ENCODE peak calls at places on chromosomes 11 and 22, in four cellular contexts. One of them, this sample, is unnamed.

GRCh38 chr11:88231894-88232482 is 56.7 kb upstream of the RAB38 start:
- DNase-seq in hippocampal formation: no peak
- DNase-seq in GDM1: peak; percentile 2
- DNase-seq in fibroblast of the aortic adventitia: peak; percentile 75
- DNase-seq in this sample: no peak

GRCh38 chr11:59550368-59550841 is 39.1 kb downstream of the OR4D9 start:
- DNase-seq in hippocampal formation: peak; percentile 76
- DNase-seq in GDM1: no peak
- DNase-seq in fibroblast of the aortic adventitia: peak; percentile 95
- DNase-seq in this sample: peak; percentile 48

GRCh38 chr11:111510311-111510710 is 1.9 kb downstream of the BTG4 start:
- DNase-seq in fibroblast of the aortic adventitia: peak; percentile 32
- DNase-seq in hippocampal formation: no peak
- DNase-seq in GDM1: no peak
- DNase-seq in this sample: no peak

GRCh38 chr11:74672332-74672955 is 58.8 kb downstream of the CHRDL2 start:
- DNase-seq in hippocampal formation: no peak
- DNase-seq in fibroblast of the aortic adventitia: no peak
- DNase-seq in GDM1: no peak
- DNase-seq in this sample: no peak

GRCh38 chr11:7574491-7575129 is 60.8 kb downstream of the PPFIBP2 start:
- DNase-seq in GDM1: no peak
- DNase-seq in hippocampal formation: no peak
- DNase-seq in fibroblast of the aortic adventitia: no peak
- DNase-seq in this sample: no peak

GRCh38 chr22:38118182-38118581 is 7.7 kb upstream of the BAIAP2L2 start:
- DNase-seq in fibroblast of the aortic adventitia: no peak
- DNase-seq in GDM1: no peak
- DNase-seq in hippocampal formation: no peak
- DNase-seq in this sample: no peak

GRCh38 chr11:66100272-66101037 is 30.4 kb downstream of the PACS1 start:
- DNase-seq in fibroblast of the aortic adventitia: peak; percentile 33
- DNase-seq in GDM1: peak; percentile 56
- DNase-seq in hippocampal formation: peak; percentile 16
- DNase-seq in this sample: peak; percentile 27

GRCh38 chr11:115739121-115739520 is 234.9 kb upstream of the CADM1 start:
- DNase-seq in fibroblast of the aortic adventitia: no peak
- DNase-seq in GDM1: no peak
- DNase-seq in hippocampal formation: no peak
- DNase-seq in this sample: no peak

GRCh38 chr22:29704528-29705285 is 15.1 kb upstream of the CABP7 start:
- DNase-seq in hippocampal formation: peak; percentile 73
- DNase-seq in GDM1: no peak
- DNase-seq in fibroblast of the aortic adventitia: peak; percentile 24
- DNase-seq in this sample: peak; percentile 72

GRCh38 chr22:37462983-37463382 is 23.2 kb downstream of the MFNG start:
- DNase-seq in GDM1: no peak
- DNase-seq in hippocampal formation: no peak
- DNase-seq in fibroblast of the aortic adventitia: peak; percentile 57
- DNase-seq in this sample: no peak

GRCh38 chr11:6576471-6577373 is 26.7 kb downstream of the RRP8 start:
- DNase-seq in hippocampal formation: peak; percentile 90
- DNase-seq in fibroblast of the aortic adventitia: peak; percentile 88
- DNase-seq in GDM1: no peak
- DNase-seq in this sample: peak; percentile 74

GRCh38 chr22:37558815-37559214 is 1.5 kb upstream of the CDC42EP1 start:
- DNase-seq in hippocampal formation: no peak
- DNase-seq in GDM1: no peak
- DNase-seq in fibroblast of the aortic adventitia: no peak
- DNase-seq in this sample: no peak

GRCh38 chr11:82458147-82458546 is 275.5 kb downstream of the FAM181B start:
- DNase-seq in fibroblast of the aortic adventitia: no peak
- DNase-seq in GDM1: no peak
- DNase-seq in hippocampal formation: no peak
- DNase-seq in this sample: no peak

GRCh38 chr22:36797988-36798670 is 18.7 kb downstream of the PVALB start:
- DNase-seq in fibroblast of the aortic adventitia: no peak
- DNase-seq in hippocampal formation: no peak
- DNase-seq in GDM1: no peak
- DNase-seq in this sample: no peak

GRCh38 chr11:106424111-106424510 is 346.6 kb downstream of the AASDHPPT start:
- DNase-seq in fibroblast of the aortic adventitia: peak; percentile 80
- DNase-seq in hippocampal formation: no peak
- DNase-seq in GDM1: no peak
- DNase-seq in this sample: no peak

GRCh38 chr11:115525600-115526006 is 21.4 kb upstream of the CADM1 start:
- DNase-seq in GDM1: no peak
- DNase-seq in fibroblast of the aortic adventitia: no peak
- DNase-seq in hippocampal formation: no peak
- DNase-seq in this sample: no peak

GRCh38 chr22:28044546-28045173 is 125.6 kb upstream of the PITPNB start:
- DNase-seq in fibroblast of the aortic adventitia: no peak
- DNase-seq in hippocampal formation: no peak
- DNase-seq in GDM1: no peak
- DNase-seq in this sample: no peak

GRCh38 chr22:29751139-29751538 is 15.7 kb downstream of the ZMAT5 start:
- DNase-seq in hippocampal formation: no peak
- DNase-seq in GDM1: peak; percentile 28
- DNase-seq in fibroblast of the aortic adventitia: no peak
- DNase-seq in this sample: no peak

GRCh38 chr11:72741429-72741833 is 10.8 kb downstream of the ARAP1 start:
- DNase-seq in hippocampal formation: no peak
- DNase-seq in GDM1: peak; percentile 50
- DNase-seq in fibroblast of the aortic adventitia: no peak
- DNase-seq in this sample: no peak

GRCh38 chr11:21963013-21963412 is 229.9 kb upstream of the ANO5 start:
- DNase-seq in GDM1: no peak
- DNase-seq in hippocampal formation: no peak
- DNase-seq in fibroblast of the aortic adventitia: no peak
- DNase-seq in this sample: no peak

GRCh38 chr11:34566209-34566551 is 52.6 kb upstream of the ELF5 start:
- DNase-seq in GDM1: no peak
- DNase-seq in fibroblast of the aortic adventitia: no peak
- DNase-seq in hippocampal formation: no peak
- DNase-seq in this sample: no peak

GRCh38 chr11:68546555-68546954 is 86.0 kb downstream of the PPP6R3 start:
- DNase-seq in GDM1: no peak
- DNase-seq in fibroblast of the aortic adventitia: no peak
- DNase-seq in hippocampal formation: no peak
- DNase-seq in this sample: no peak

GRCh38 chr11:110763249-110764011 is 51.2 kb upstream of the ARHGAP20 start:
- DNase-seq in fibroblast of the aortic adventitia: peak; percentile 74
- DNase-seq in GDM1: no peak
- DNase-seq in hippocampal formation: no peak
- DNase-seq in this sample: no peak

GRCh38 chr11:20762112-20762511 is 92.7 kb downstream of the NELL1 start:
- DNase-seq in GDM1: no peak
- DNase-seq in fibroblast of the aortic adventitia: no peak
- DNase-seq in hippocampal formation: no peak
- DNase-seq in this sample: no peak

GRCh38 chr11:65382804-65383368 is 440 bp upstream of the SLC25A45 start:
- DNase-seq in fibroblast of the aortic adventitia: peak; percentile 23
- DNase-seq in GDM1: no peak
- DNase-seq in hippocampal formation: no peak
- DNase-seq in this sample: no peak

GRCh38 chr11:10488581-10489443 is 33.7 kb downstream of the AMPD3 start:
- DNase-seq in GDM1: no peak
- DNase-seq in fibroblast of the aortic adventitia: no peak
- DNase-seq in hippocampal formation: no peak
- DNase-seq in this sample: no peak

GRCh38 chr22:47194476-47195155 is 432.2 kb downstream of the TBC1D22A start:
- DNase-seq in GDM1: no peak
- DNase-seq in fibroblast of the aortic adventitia: no peak
- DNase-seq in hippocampal formation: no peak
- DNase-seq in this sample: no peak

GRCh38 chr11:45897556-45897955 is 9.5 kb downstream of the FREY1 start:
- DNase-seq in GDM1: no peak
- DNase-seq in fibroblast of the aortic adventitia: no peak
- DNase-seq in hippocampal formation: no peak
- DNase-seq in this sample: no peak

GRCh38 chr11:64021742-64022067 is 14.0 kb upstream of the FLRT1 start:
- DNase-seq in hippocampal formation: no peak
- DNase-seq in GDM1: no peak
- DNase-seq in fibroblast of the aortic adventitia: no peak
- DNase-seq in this sample: no peak

GRCh38 chr22:27171212-27171611 is 513.8 kb downstream of the MIAT start:
- DNase-seq in GDM1: no peak
- DNase-seq in hippocampal formation: no peak
- DNase-seq in fibroblast of the aortic adventitia: no peak
- DNase-seq in this sample: no peak

GRCh38 chr11:34682822-34683221 is 61.9 kb downstream of the EHF start:
- DNase-seq in GDM1: no peak
- DNase-seq in hippocampal formation: no peak
- DNase-seq in fibroblast of the aortic adventitia: peak; percentile 65
- DNase-seq in this sample: no peak

GRCh38 chr11:64226507-64227051 is 505 bp downstream of the NUDT22 start:
- DNase-seq in fibroblast of the aortic adventitia: no peak
- DNase-seq in GDM1: no peak
- DNase-seq in hippocampal formation: no peak
- DNase-seq in this sample: peak; percentile 68